ENCODE peak calls at places on chromosomes 5 and 9, in seven cellular contexts. One of them, this sample, is unnamed. For H4K20me1, the result is how much of the 10 kb centered on the place peaks cover.

GRCh38 chr5:73938280-73938937 is 312.4 kb downstream of the ARHGEF28 start:
- DNase-seq in K562: no peak
- DNase-seq in GM23338: no peak
- DNase-seq in mammary epithelial cell: peak
- DNase-seq in IMR-90: peak
- DNase-seq in HepG2: no peak
- DNase-seq in neural progenitor cell: no peak
- DNase-seq in this sample: no peak

GRCh38 chr5:148179234-148179824 is 11.0 kb downstream of the SPINK14 start:
- DNase-seq in K562: peak
- DNase-seq in GM23338: peak
- DNase-seq in mammary epithelial cell: peak
- DNase-seq in IMR-90: peak
- DNase-seq in HepG2: peak
- DNase-seq in neural progenitor cell: peak
- DNase-seq in this sample: peak

GRCh38 chr9:70081120-70081495 is 37.5 kb downstream of the MAMDC2 start:
- DNase-seq in K562: no peak
- DNase-seq in GM23338: no peak
- DNase-seq in mammary epithelial cell: peak
- DNase-seq in IMR-90: peak
- DNase-seq in HepG2: no peak
- DNase-seq in neural progenitor cell: no peak
- DNase-seq in this sample: no peak

GRCh38 chr9:99023831-99024230 is 80.1 kb downstream of the COL15A1 start:
- DNase-seq in K562: no peak
- DNase-seq in GM23338: no peak
- DNase-seq in mammary epithelial cell: no peak
- DNase-seq in IMR-90: peak
- DNase-seq in HepG2: no peak
- DNase-seq in neural progenitor cell: no peak
- DNase-seq in this sample: peak

GRCh38 chr9:127180457-127181314 is 58.3 kb upstream of the ANGPTL2 start:
- DNase-seq in K562: no peak
- DNase-seq in GM23338: no peak
- DNase-seq in mammary epithelial cell: no peak
- DNase-seq in IMR-90: no peak
- DNase-seq in HepG2: no peak
- DNase-seq in neural progenitor cell: no peak
- DNase-seq in this sample: no peak

GRCh38 chr9:88387035-88387732 is 1.1 kb upstream of the SPIN1 start:
- DNase-seq in K562: peak
- DNase-seq in GM23338: no peak
- DNase-seq in mammary epithelial cell: peak
- DNase-seq in IMR-90: peak
- DNase-seq in HepG2: peak
- DNase-seq in neural progenitor cell: peak
- DNase-seq in this sample: no peak

GRCh38 chr5:30368064-30368463 is 825.4 kb upstream of the CDH6 start:
- DNase-seq in K562: no peak
- DNase-seq in GM23338: no peak
- DNase-seq in mammary epithelial cell: no peak
- DNase-seq in IMR-90: no peak
- DNase-seq in HepG2: no peak
- DNase-seq in neural progenitor cell: no peak
- DNase-seq in this sample: no peak

GRCh38 chr5:40171971-40172370 is 507.7 kb upstream of the PTGER4 start:
- DNase-seq in K562: no peak
- DNase-seq in GM23338: no peak
- DNase-seq in mammary epithelial cell: peak
- DNase-seq in IMR-90: peak
- DNase-seq in HepG2: no peak
- DNase-seq in neural progenitor cell: no peak
- DNase-seq in this sample: no peak

GRCh38 chr5:135535820-135536801 is at the start of gene NEUROG1:
- DNase-seq in K562: no peak
- DNase-seq in GM23338: peak
- DNase-seq in mammary epithelial cell: no peak
- DNase-seq in IMR-90: no peak
- DNase-seq in HepG2: no peak
- DNase-seq in neural progenitor cell: peak
- DNase-seq in this sample: no peak

GRCh38 chr5:146388418-146388817 is 49.8 kb downstream of the POU4F3 start:
- DNase-seq in K562: no peak
- DNase-seq in GM23338: no peak
- DNase-seq in mammary epithelial cell: no peak
- DNase-seq in IMR-90: peak
- DNase-seq in HepG2: no peak
- DNase-seq in neural progenitor cell: no peak
- DNase-seq in this sample: no peak

GRCh38 chr9:37529111-37529510 is 43.4 kb downstream of the POLR1E start:
- DNase-seq in K562: no peak
- DNase-seq in GM23338: no peak
- DNase-seq in mammary epithelial cell: peak
- DNase-seq in IMR-90: no peak
- DNase-seq in HepG2: no peak
- DNase-seq in neural progenitor cell: no peak
- DNase-seq in this sample: peak

GRCh38 chr9:18606831-18607230 is 132.9 kb downstream of the ADAMTSL1 start:
- DNase-seq in K562: no peak
- DNase-seq in GM23338: peak
- DNase-seq in mammary epithelial cell: no peak
- DNase-seq in IMR-90: peak
- DNase-seq in HepG2: no peak
- DNase-seq in neural progenitor cell: peak
- DNase-seq in this sample: no peak
- H3K27ac ChIP-seq in K562: no peak
- H3K27ac ChIP-seq in GM23338: no peak
- H3K27ac ChIP-seq in mammary epithelial cell: no peak
- H3K27ac ChIP-seq in IMR-90: no peak
- H3K27ac ChIP-seq in HepG2: no peak
- H3K27ac ChIP-seq in neural progenitor cell: no peak
- H3K27ac ChIP-seq in this sample: no peak

GRCh38 chr5:885127-885442 is 7.5 kb downstream of the BRD9 start:
- DNase-seq in K562: no peak
- DNase-seq in GM23338: no peak
- DNase-seq in mammary epithelial cell: no peak
- DNase-seq in IMR-90: no peak
- DNase-seq in HepG2: no peak
- DNase-seq in neural progenitor cell: no peak
- DNase-seq in this sample: no peak

GRCh38 chr5:884345-885126 is 8.1 kb downstream of the BRD9 start:
- DNase-seq in K562: no peak
- DNase-seq in GM23338: no peak
- DNase-seq in mammary epithelial cell: no peak
- DNase-seq in IMR-90: no peak
- DNase-seq in HepG2: no peak
- DNase-seq in neural progenitor cell: no peak
- DNase-seq in this sample: no peak

GRCh38 chr5:885529-885928 is 7.1 kb downstream of the BRD9 start:
- DNase-seq in K562: no peak
- DNase-seq in GM23338: no peak
- DNase-seq in mammary epithelial cell: no peak
- DNase-seq in IMR-90: no peak
- DNase-seq in HepG2: no peak
- DNase-seq in neural progenitor cell: no peak
- DNase-seq in this sample: no peak

GRCh38 chr5:886716-887325 is 5.8 kb downstream of the BRD9 start:
- DNase-seq in K562: no peak
- DNase-seq in GM23338: no peak
- DNase-seq in mammary epithelial cell: no peak
- DNase-seq in IMR-90: no peak
- DNase-seq in HepG2: no peak
- DNase-seq in neural progenitor cell: no peak
- DNase-seq in this sample: no peak

DNA sequence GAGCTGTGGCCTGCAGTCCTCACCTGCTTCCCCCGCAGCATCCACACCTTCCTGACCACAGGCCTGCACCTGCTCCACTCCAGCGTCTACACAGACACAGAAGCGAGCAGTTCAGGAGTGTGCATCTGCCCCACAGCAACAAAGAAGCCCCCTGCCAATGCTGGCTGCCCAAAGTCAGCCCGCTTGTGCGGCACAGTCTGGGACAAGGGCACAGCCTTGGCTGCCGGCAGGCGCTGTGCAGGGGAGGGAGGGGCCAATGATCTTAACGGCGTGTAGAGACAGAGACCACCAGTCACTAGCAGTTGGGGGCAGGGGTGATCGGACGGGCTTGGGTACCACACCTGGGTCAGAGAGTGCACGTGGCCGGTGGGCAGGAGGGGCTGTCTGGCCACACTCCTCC is 6.5 kb downstream of the BRD9 start:
- DNase-seq in K562: no peak
- DNase-seq in GM23338: no peak
- DNase-seq in mammary epithelial cell: no peak
- DNase-seq in IMR-90: no peak
- DNase-seq in HepG2: no peak
- DNase-seq in neural progenitor cell: no peak
- DNase-seq in this sample: no peak
- H4K20me1 ChIP-seq in K562: under half
- H4K20me1 ChIP-seq in GM23338: under half
- H4K20me1 ChIP-seq in mammary epithelial cell: under half
- H4K20me1 ChIP-seq in IMR-90: under half
- H4K20me1 ChIP-seq in HepG2: under half
- H4K20me1 ChIP-seq in neural progenitor cell: under half
- H4K20me1 ChIP-seq in this sample: under half

DNA sequence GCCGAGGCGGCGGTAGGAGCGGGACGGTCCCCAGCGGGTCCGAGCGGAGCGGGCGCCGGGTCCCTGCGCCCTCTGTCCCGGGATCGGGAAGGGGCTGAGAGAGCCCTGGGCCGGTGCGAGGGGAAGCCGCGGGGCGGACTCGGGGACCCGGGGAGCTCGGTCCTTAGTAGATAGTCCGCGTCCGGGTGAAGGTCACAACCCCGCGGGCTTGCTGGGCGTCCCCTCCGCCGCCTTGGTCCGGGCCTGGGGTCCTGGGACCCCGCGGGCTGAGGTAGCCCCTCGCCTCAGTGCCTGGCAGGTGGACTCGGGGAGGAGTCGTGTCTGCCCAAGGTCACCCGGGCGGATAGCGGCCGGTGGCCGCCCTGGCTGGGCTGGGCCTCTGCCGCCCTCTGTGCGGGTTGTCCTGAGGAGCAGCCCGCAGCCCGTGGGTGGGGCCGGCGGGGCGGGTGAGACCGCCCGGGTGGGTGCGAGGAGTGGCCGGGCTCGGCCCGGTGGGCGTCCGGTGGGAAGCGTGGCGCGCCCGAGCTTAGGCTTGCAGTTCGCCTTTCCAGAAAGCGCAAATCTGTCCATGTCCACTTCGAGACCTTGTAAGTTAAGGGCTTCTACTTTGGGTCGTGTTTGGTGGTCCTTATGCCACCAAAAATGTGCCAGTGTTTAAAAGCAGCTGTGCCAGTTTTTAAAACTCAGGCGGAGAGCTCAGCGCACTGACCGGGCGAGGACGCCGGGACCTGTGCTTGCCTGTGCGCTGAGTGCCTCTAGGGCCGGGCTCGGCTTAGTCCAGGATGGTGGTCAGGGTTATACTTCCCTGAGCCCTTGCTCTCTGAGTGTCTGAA is 553 bp downstream of the SDHA start:
- DNase-seq in K562: peak
- DNase-seq in GM23338: peak
- DNase-seq in mammary epithelial cell: peak
- DNase-seq in IMR-90: peak
- DNase-seq in HepG2: peak
- DNase-seq in neural progenitor cell: peak
- DNase-seq in this sample: peak
- H3K27ac ChIP-seq in K562: peak
- H3K27ac ChIP-seq in GM23338: no peak
- H3K27ac ChIP-seq in mammary epithelial cell: peak
- H3K27ac ChIP-seq in IMR-90: peak
- H3K27ac ChIP-seq in HepG2: peak
- H3K27ac ChIP-seq in neural progenitor cell: no peak
- H3K27ac ChIP-seq in this sample: peak

GRCh38 chr9:130837644-130838043 is 2.6 kb downstream of the ABL1 start:
- DNase-seq in K562: no peak
- DNase-seq in GM23338: no peak
- DNase-seq in mammary epithelial cell: no peak
- DNase-seq in IMR-90: no peak
- DNase-seq in HepG2: no peak
- DNase-seq in neural progenitor cell: peak
- DNase-seq in this sample: no peak
- H4K20me1 ChIP-seq in K562: under half
- H4K20me1 ChIP-seq in GM23338: under half
- H4K20me1 ChIP-seq in mammary epithelial cell: under half
- H4K20me1 ChIP-seq in IMR-90: half or more
- H4K20me1 ChIP-seq in HepG2: under half
- H4K20me1 ChIP-seq in neural progenitor cell: half or more
- H4K20me1 ChIP-seq in this sample: under half

GRCh38 chr9:136495401-136495800 is 12.6 kb upstream of the SEC16A start:
- DNase-seq in K562: no peak
- DNase-seq in GM23338: no peak
- DNase-seq in mammary epithelial cell: no peak
- DNase-seq in IMR-90: no peak
- DNase-seq in HepG2: no peak
- DNase-seq in neural progenitor cell: no peak
- DNase-seq in this sample: no peak
- H3K27ac ChIP-seq in K562: no peak
- H3K27ac ChIP-seq in GM23338: no peak
- H3K27ac ChIP-seq in mammary epithelial cell: no peak
- H3K27ac ChIP-seq in IMR-90: no peak
- H3K27ac ChIP-seq in HepG2: no peak
- H3K27ac ChIP-seq in neural progenitor cell: no peak
- H3K27ac ChIP-seq in this sample: no peak

GRCh38 chr5:178222292-178222691 is 10.3 kb downstream of the PHYKPL start:
- DNase-seq in K562: no peak
- DNase-seq in GM23338: no peak
- DNase-seq in mammary epithelial cell: no peak
- DNase-seq in IMR-90: no peak
- DNase-seq in HepG2: no peak
- DNase-seq in neural progenitor cell: no peak
- DNase-seq in this sample: no peak
- H4K20me1 ChIP-seq in K562: under half
- H4K20me1 ChIP-seq in GM23338: under half
- H4K20me1 ChIP-seq in mammary epithelial cell: under half
- H4K20me1 ChIP-seq in IMR-90: under half
- H4K20me1 ChIP-seq in HepG2: under half
- H4K20me1 ChIP-seq in neural progenitor cell: under half
- H4K20me1 ChIP-seq in this sample: under half

GRCh38 chr9:27600254-27600653 is 27.0 kb upstream of the C9orf72 start:
- DNase-seq in K562: no peak
- DNase-seq in GM23338: no peak
- DNase-seq in mammary epithelial cell: no peak
- DNase-seq in IMR-90: no peak
- DNase-seq in HepG2: no peak
- DNase-seq in neural progenitor cell: no peak
- DNase-seq in this sample: no peak
- H3K27ac ChIP-seq in K562: no peak
- H3K27ac ChIP-seq in GM23338: no peak
- H3K27ac ChIP-seq in mammary epithelial cell: no peak
- H3K27ac ChIP-seq in IMR-90: no peak
- H3K27ac ChIP-seq in HepG2: no peak
- H3K27ac ChIP-seq in neural progenitor cell: no peak
- H3K27ac ChIP-seq in this sample: no peak

DNA sequence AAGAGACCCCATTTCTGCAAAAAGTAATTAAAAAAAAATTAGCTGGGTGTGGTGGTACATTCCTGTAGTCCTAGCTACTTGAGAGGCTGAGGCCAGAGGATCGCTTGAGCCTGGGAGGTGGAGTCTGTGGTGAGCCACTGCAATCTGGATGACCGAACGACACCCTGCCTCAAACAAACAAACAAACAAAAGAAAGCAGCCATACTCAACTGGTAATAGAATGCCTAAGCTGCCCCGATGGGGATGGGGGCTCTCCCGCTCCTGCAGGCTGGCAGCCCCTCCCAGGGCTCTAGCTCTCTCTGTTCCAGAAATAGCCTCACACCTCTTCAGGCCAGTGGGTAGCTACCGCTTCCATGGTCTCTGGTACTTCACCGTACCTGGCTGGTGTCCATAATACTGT is 241.8 kb downstream of the FANCC start:
- DNase-seq in K562: no peak
- DNase-seq in GM23338: no peak
- DNase-seq in mammary epithelial cell: no peak
- DNase-seq in IMR-90: no peak
- DNase-seq in HepG2: no peak
- DNase-seq in neural progenitor cell: no peak
- DNase-seq in this sample: no peak
- H4K20me1 ChIP-seq in K562: under half
- H4K20me1 ChIP-seq in GM23338: under half
- H4K20me1 ChIP-seq in mammary epithelial cell: under half
- H4K20me1 ChIP-seq in IMR-90: half or more
- H4K20me1 ChIP-seq in HepG2: under half
- H4K20me1 ChIP-seq in neural progenitor cell: under half
- H4K20me1 ChIP-seq in this sample: under half